ENCODE peak calls at places on chromosomes 2 and 18, in four cellular contexts. M, V, I and B are unnamed samples. For H3K4me1, H3K9me3 and H3K27me3, the result is how much of the 10 kb centered on the place peaks cover.

GRCh38 chr18:37176307-37176934 is 347.5 kb downstream of the KIAA1328 start:
- DNase-seq in M (no peak), V (no peak), I (no peak), B (no peak)

GRCh38 chr18:28804512-28805214 is 627.7 kb upstream of the CDH2 start:
- DNase-seq in I (no peak), M (no peak), V (no peak), B (no peak)

GRCh38 chr2:216741223-216741593 is 45.9 kb upstream of the IGFBP5 start:
- DNase-seq in V (no peak), I (no peak), M (no peak), B (no peak)

GRCh38 chr2:14565666-14566065 is 66.9 kb upstream of the LRATD1 start:
- DNase-seq in M (no peak), V (no peak), I (no peak), B (no peak)

GRCh38 chr2:131542438-131543384 is 15.0 kb downstream of the CCDC74A start:
- DNase-seq in I (no peak), M (no peak), V (no peak), B (no peak)

GRCh38 chr2:119853777-119854399 is 94.2 kb downstream of the PTPN4 start:
- DNase-seq in V (no peak), M (no peak), I (no peak), B (no peak)

GRCh38 chr18:24400587-24400986 is 3.0 kb upstream of the OSBPL1A start:
- DNase-seq in M (no peak), I (no peak), V (no peak), B (no peak)

GRCh38 chr2:156399224-156399949 is 36.8 kb upstream of the GPD2 start:
- DNase-seq in I (peak), V (peak), M (no peak), B (no peak)

GRCh38 chr2:238428866-238429265 is 2.1 kb downstream of the ASB1 start:
- DNase-seq in M (no peak), I (no peak), V (no peak), B (no peak)

GRCh38 chr2:2014251-2014761 is 270.0 kb upstream of the PXDN start:
- DNase-seq in M (no peak), I (no peak), V (no peak), B (no peak)

GRCh38 chr18:27772081-27772480 is 404.8 kb downstream of the CDH2 start:
- DNase-seq in I (no peak), V (no peak), M (no peak), B (no peak)

GRCh38 chr2:33241581-33241980 is 234.9 kb upstream of the RASGRP3 start:
- DNase-seq in V (no peak), I (no peak), M (no peak), B (no peak)

GRCh38 chr18:59898609-59899297 is 1.0 kb upstream of the PMAIP1 start:
- DNase-seq in M (no peak), I (no peak), V (peak), B (no peak)

GRCh38 chr2:146893500-146894041 is 951.3 kb upstream of the ACVR2A start:
- DNase-seq in V (no peak), M (no peak), I (no peak), B (no peak)

GRCh38 chr2:207161247-207161646 is 4.5 kb downstream of the KLF7 start:
- DNase-seq in I (no peak), M (no peak), V (no peak), B (no peak)

GRCh38 chr2:66699481-66700180 is 264.7 kb downstream of the MEIS1 start:
- DNase-seq in V (no peak), M (no peak), I (no peak), B (no peak)

GRCh38 chr2:101234169-101234938 is 18.3 kb upstream of the CNOT11 start:
- DNase-seq in M (no peak), V (peak), I (no peak), B (no peak)

GRCh38 chr2:241636983-241637232 is at the start of gene THAP4:
- DNase-seq in I (peak), V (peak), M (peak), B (peak)

GRCh38 chr18:23618862-23619387 is 32.6 kb upstream of the NPC1 start:
- DNase-seq in M (peak), I (peak), V (peak), B (no peak)

GRCh38 chr2:164522561-164522981 is 98.7 kb downstream of the GRB14 start:
- DNase-seq in I (no peak), V (no peak), M (no peak), B (no peak)

GRCh38 chr18:53004798-53005197 is 664.8 kb downstream of the DCC start:
- DNase-seq in V (no peak), M (no peak), I (no peak), B (no peak)

GRCh38 chr2:191622374-191623320 is 55.3 kb upstream of the NABP1 start:
- DNase-seq in M (no peak), I (no peak), V (no peak), B (no peak)
- H3K4me1 ChIP-seq in M (under half), I (under half), V (under half), B (under half)

DNA sequence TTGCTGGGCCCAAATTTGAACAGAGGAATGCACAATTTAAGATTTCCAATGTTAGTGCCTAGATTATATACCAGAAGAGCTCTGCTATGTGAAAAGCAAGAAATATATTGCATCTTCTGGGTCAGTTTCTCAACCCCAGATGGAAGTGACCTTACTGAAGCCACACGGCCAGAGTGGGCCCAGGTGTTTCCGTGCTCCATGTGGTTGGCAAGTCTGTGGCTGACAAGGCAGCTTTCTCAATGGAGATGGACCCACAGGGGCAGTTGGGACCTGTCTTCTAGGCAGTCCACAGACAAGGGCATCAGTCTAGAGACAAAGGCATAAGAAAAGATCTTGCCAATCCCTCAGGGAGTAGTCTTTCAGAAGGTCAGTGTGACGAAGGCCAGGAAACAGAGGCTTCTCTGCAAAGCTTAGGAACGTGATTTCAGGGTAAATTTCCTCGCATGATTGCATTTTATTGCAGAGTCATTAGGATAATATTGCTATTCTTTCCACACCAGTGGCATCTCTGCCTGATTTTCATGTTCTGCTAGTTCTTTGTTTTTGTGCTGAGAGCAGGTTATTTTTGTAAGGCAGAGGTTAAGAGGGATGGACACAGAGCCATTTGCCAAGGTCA is 201.9 kb downstream of the ANKRD30B start:
- DNase-seq in I (no peak), V (no peak), M (no peak), B (no peak)
- H3K9me3 ChIP-seq in I (under half), V (under half), M (under half), B (under half)

DNA sequence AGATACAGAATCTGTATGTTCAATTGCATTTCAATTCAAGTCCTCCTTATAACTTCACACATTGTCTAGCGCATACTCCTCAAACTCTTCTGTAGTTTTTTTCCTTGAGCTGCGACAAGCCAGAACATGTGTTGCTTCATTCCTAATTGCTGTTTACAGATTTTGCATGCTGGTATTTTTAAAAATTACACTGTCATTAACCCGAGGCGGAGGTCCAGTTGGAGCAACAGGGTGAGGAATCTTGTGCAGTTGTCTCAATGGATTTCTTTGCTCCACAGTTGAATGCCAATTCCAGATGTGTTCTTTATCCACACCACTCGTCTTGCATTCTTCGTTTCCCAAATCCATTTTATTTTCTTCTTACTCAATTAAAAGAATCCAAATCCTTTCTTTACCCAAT is 16.4 kb upstream of the SERPINB13 start:
- DNase-seq in V (no peak), I (no peak), M (no peak), B (no peak)
- H3K27me3 ChIP-seq in V (under half), I (under half), M (under half), B (under half)

DNA sequence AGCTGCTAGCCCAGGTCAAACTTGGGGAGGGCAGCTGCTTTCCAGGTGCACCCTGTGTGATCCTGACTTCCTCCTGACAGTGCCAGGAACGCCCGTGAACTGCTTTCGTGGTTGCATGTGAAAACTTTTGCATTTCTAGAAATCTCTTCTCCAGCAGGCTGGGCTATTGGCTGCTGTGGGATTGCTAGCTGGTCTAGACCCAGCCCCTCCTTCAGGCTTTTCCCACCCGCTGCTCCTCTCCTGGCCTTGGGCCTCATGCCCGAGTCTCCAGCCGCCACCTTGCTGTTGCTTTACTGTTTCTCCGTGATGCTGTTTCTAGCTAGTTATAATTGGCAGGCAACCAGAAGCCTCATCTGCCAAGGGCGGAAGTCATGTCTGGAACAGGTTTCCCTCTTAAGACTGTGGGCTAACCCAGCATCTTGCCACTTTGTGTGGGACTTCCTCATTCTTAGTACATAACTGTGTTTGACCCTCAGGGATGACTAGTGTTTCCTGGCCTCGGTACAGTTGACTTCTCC is 27.0 kb upstream of the MGAT4A start:
- DNase-seq in V (peak), M (peak), I (peak), B (peak)
- H3K4me1 ChIP-seq in V (under half), M (under half), I (under half), B (under half)

GRCh38 chr2:171629113-171629512 is 58.2 kb upstream of the DYNC1I2 start:
- DNase-seq in V (no peak), M (no peak), I (no peak), B (no peak)
- H3K9me3 ChIP-seq in V (under half), M (under half), I (under half), B (under half)

GRCh38 chr2:43637030-43637803 is at the start of gene PLEKHH2:
- DNase-seq in V (peak), M (peak), I (peak), B (peak)
- H3K27me3 ChIP-seq in V (under half), M (under half), I (under half), B (under half)

GRCh38 chr18:57771626-57772025 is 31.5 kb downstream of the ATP8B1 start:
- DNase-seq in M (no peak), I (no peak), V (no peak), B (no peak)
- H3K4me1 ChIP-seq in M (under half), I (under half), V (under half), B (half or more)

GRCh38 chr18:50665519-50665918 is 105.6 kb downstream of the MAPK4 start:
- DNase-seq in V (no peak), M (peak), I (no peak), B (no peak)

GRCh38 chr18:50663626-50664441 is 103.9 kb downstream of the MAPK4 start:
- DNase-seq in I (no peak), V (no peak), M (no peak), B (no peak)

GRCh38 chr18:50662775-50663383 is 103.0 kb downstream of the MAPK4 start:
- DNase-seq in V (no peak), I (no peak), M (peak), B (no peak)

GRCh38 chr18:50666536-50666935 is 106.6 kb downstream of the MAPK4 start:
- DNase-seq in V (no peak), I (no peak), M (no peak), B (no peak)

GRCh38 chr18:50665015-50665414 is 105.1 kb downstream of the MAPK4 start:
- DNase-seq in M (no peak), I (no peak), V (no peak), B (no peak)
- H3K9me3 ChIP-seq in M (under half), I (under half), V (under half), B (under half)

DNA sequence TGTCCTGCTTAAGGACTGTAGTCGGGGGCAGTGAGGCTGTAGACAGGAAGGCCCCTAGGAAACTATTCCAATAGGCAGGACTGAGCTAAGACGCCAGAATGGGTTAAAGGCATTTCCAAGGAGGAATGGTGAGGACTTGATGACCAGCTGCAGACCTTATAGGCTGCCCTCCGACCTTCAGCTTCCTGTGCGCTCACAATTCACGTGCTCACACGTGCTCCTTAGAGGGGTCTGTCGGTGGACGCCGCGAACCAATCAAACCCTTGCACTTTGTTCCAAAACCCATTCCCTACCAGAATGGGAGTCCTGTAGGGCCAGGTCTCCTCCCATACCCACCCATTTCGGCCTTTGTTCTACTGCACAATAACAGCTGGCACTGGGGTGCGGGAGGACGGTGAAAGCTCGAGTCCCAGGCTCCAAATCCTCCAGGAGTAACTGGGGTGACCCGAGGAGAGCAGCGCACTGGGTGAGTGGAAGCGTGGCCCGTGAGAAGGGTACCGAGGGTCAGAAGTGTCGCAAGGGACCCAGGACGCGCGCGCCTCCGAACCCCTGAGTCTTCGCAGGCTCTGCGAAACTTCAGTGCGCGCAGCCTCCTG is 12.9 kb downstream of the SIX3 start:
- DNase-seq in M (no peak), I (no peak), V (no peak), B (no peak)
- H3K27me3 ChIP-seq in M (under half), I (under half), V (under half), B (half or more)